ENCODE peak calls at places on chromosomes 13 and 19, in six cellular contexts. N is HuH-7, D is T-cell, K is anterior cingulate cortex, V is AG04450, Y is fibroblast of mammary gland. X is an unnamed sample.

GRCh38 chr19:55491546-55492360 is 3.5 kb downstream of the SSC5D start:
- DNase-seq in N (no peak), D (no peak), K (no peak), V (no peak), Y (peak), X (no peak)

GRCh38 chr19:17107546-17108452 is 32.2 kb downstream of the MYO9B start:
- DNase-seq in N (peak), D (no peak), K (peak), V (peak), Y (peak), X (peak)

GRCh38 chr13:95568131-95568530 is 15.6 kb downstream of the CLDN10 start:
- DNase-seq in N (no peak), D (no peak), K (no peak), V (no peak), Y (no peak), X (no peak)

GRCh38 chr19:3508771-3509535 is 2.8 kb downstream of the FZR1 start:
- DNase-seq in N (no peak), D (no peak), K (no peak), V (no peak), Y (no peak), X (no peak)

GRCh38 chr19:34316741-34317241 is 48.2 kb upstream of the GPI start:
- DNase-seq in N (no peak), D (no peak), K (no peak), V (no peak), Y (peak), X (no peak)

GRCh38 chr13:98743377-98743776 is 9.1 kb downstream of the SLC15A1 start:
- DNase-seq in N (no peak), D (no peak), K (no peak), V (no peak), Y (no peak), X (no peak)

GRCh38 chr19:39223703-39224279 is 19.7 kb upstream of the SYCN start:
- DNase-seq in N (no peak), D (no peak), K (no peak), V (no peak), Y (peak), X (peak)

GRCh38 chr13:34512811-34513210 is 429.3 kb upstream of the NBEA start:
- DNase-seq in N (no peak), D (no peak), K (no peak), V (no peak), Y (no peak), X (no peak)

GRCh38 chr13:27954406-27954851 is 14.7 kb downstream of the CDX2 start:
- DNase-seq in N (no peak), D (no peak), K (no peak), V (no peak), Y (no peak), X (peak)

GRCh38 chr13:59771272-59771671 is 392.5 kb downstream of the DIAPH3 start:
- DNase-seq in N (no peak), D (no peak), K (no peak), V (no peak), Y (peak), X (peak)

GRCh38 chr13:44317752-44318550 is 55.7 kb upstream of the SERP2 start:
- DNase-seq in N (no peak), D (no peak), K (no peak), V (no peak), Y (peak), X (no peak)

GRCh38 chr13:37446503-37446902 is 152.1 kb downstream of the POSTN start:
- DNase-seq in N (no peak), D (no peak), K (no peak), V (peak), Y (peak), X (peak)

GRCh38 chr13:100069278-100069677 is 19.6 kb upstream of the PCCA start:
- DNase-seq in N (no peak), D (no peak), K (no peak), V (no peak), Y (peak), X (peak)

GRCh38 chr13:109330941-109331340 is 455.4 kb downstream of the IRS2 start:
- DNase-seq in N (no peak), D (no peak), K (no peak), V (no peak), Y (peak), X (peak)

GRCh38 chr19:15371786-15372380 is 7.7 kb downstream of the AKAP8 start:
- DNase-seq in N (no peak), D (no peak), K (no peak), V (no peak), Y (no peak), X (no peak)

GRCh38 chr13:96020155-96020575 is 33.0 kb downstream of the UGGT2 start:
- DNase-seq in N (peak), D (no peak), K (no peak), V (peak), Y (peak), X (peak)

GRCh38 chr19:30049226-30049625 is 107.2 kb downstream of the URI1 start:
- DNase-seq in N (no peak), D (no peak), K (no peak), V (no peak), Y (no peak), X (no peak)

GRCh38 chr13:26872444-26873173 is 112.0 kb upstream of the GPR12 start:
- DNase-seq in N (peak), D (peak), K (peak), V (no peak), Y (peak), X (peak)

GRCh38 chr19:11203194-11204075 is 6.1 kb upstream of the KANK2 start:
- DNase-seq in N (peak), D (peak), K (peak), V (peak), Y (peak), X (peak)

GRCh38 chr13:94968040-94968756 is 255.9 kb upstream of the SOX21 start:
- DNase-seq in N (no peak), D (no peak), K (peak), V (no peak), Y (no peak), X (no peak)

GRCh38 chr13:95301135-95301946 is at the start of gene ABCC4:
- DNase-seq in N (peak), D (peak), K (peak), V (peak), Y (peak), X (peak)

GRCh38 chr19:3494051-3494450 is 6.4 kb downstream of the DOHH start:
- DNase-seq in N (no peak), D (peak), K (peak), V (no peak), Y (no peak), X (no peak)

GRCh38 chr13:77853701-77854100 is 64.9 kb downstream of the EDNRB start:
- DNase-seq in N (no peak), D (no peak), K (no peak), V (no peak), Y (no peak), X (no peak)

GRCh38 chr19:38932425-38933179 is 1.9 kb downstream of the MRPS12 start:
- DNase-seq in N (peak), D (no peak), K (no peak), V (no peak), Y (peak), X (peak)

GRCh38 chr13:62293081-62293480 is 877.4 kb upstream of the PCDH20 start:
- DNase-seq in N (no peak), D (no peak), K (no peak), V (no peak), Y (peak), X (peak)

GRCh38 chr19:38395381-38396127 is 7.1 kb downstream of the SPRED3 start:
- DNase-seq in N (no peak), D (no peak), K (no peak), V (no peak), Y (no peak), X (no peak)

GRCh38 chr19:55383789-55384575 is at the start of gene TMEM238:
- DNase-seq in N (peak), D (no peak), K (peak), V (no peak), Y (peak), X (peak)

GRCh38 chr19:2289714-2290435 is 7.9 kb upstream of the PEAK3 start:
- DNase-seq in N (no peak), D (peak), K (no peak), V (no peak), Y (no peak), X (no peak)

GRCh38 chr13:35164324-35164932 is 222.4 kb downstream of the NBEA start:
- DNase-seq in N (peak), D (no peak), K (no peak), V (no peak), Y (peak), X (peak)

GRCh38 chr13:110625771-110626321 is 10.5 kb downstream of the NAXD start:
- DNase-seq in N (no peak), D (no peak), K (no peak), V (no peak), Y (no peak), X (no peak)

GRCh38 chr19:12954150-12954962 is 2.7 kb downstream of the GADD45GIP1 start:
- DNase-seq in N (no peak), D (no peak), K (no peak), V (no peak), Y (no peak), X (no peak)

GRCh38 chr19:46920341-46920740 is 59.5 kb downstream of the ARHGAP35 start:
- DNase-seq in N (no peak), D (no peak), K (no peak), V (no peak), Y (no peak), X (peak)

GRCh38 chr19:43768273-43769050 is 12.3 kb downstream of the KCNN4 start:
- DNase-seq in N (no peak), D (no peak), K (no peak), V (no peak), Y (peak), X (no peak)